ENCODE peak calls at places on chromosomes 12 and 14, in five cellular contexts. V, U, C, K and H are unnamed samples.

GRCh38 chr14:48193893-48194292 is 518.5 kb upstream of the MDGA2 start:
- DNase-seq in V (no peak), U (no peak), C (no peak), K (no peak), H (no peak)

GRCh38 chr12:65728913-65729793 is 95.1 kb upstream of the HMGA2 start:
- DNase-seq in V (no peak), U (no peak), C (no peak), K (peak), H (peak)

GRCh38 chr12:57836442-57837375 is 9.8 kb downstream of the CTDSP2 start:
- DNase-seq in V (no peak), U (no peak), C (no peak), K (no peak), H (peak)

GRCh38 chr14:77421241-77421640 is 2.1 kb downstream of the NOXRED1 start:
- DNase-seq in V (no peak), U (no peak), C (no peak), K (no peak), H (no peak)

GRCh38 chr12:21655594-21655993 is 2.0 kb downstream of the LDHB start:
- DNase-seq in V (no peak), U (no peak), C (no peak), K (no peak), H (no peak)

GRCh38 chr12:107568718-107569117 is 116.9 kb upstream of the PWP1 start:
- DNase-seq in V (no peak), U (no peak), C (no peak), K (no peak), H (no peak)

GRCh38 chr14:67641902-67642749 is 22.4 kb downstream of the ARG2 start:
- DNase-seq in V (no peak), U (no peak), C (no peak), K (no peak), H (no peak)

GRCh38 chr12:42862055-42862454 is 272.5 kb upstream of the PRICKLE1 start:
- DNase-seq in V (no peak), U (no peak), C (no peak), K (no peak), H (no peak)

GRCh38 chr12:126156806-126157574 is 1091.8 kb downstream of the AACS start:
- DNase-seq in V (no peak), U (peak), C (no peak), K (no peak), H (no peak)

GRCh38 chr14:50064993-50065392 is 51.4 kb downstream of the VCPKMT start:
- DNase-seq in V (peak), U (no peak), C (no peak), K (no peak), H (no peak)

GRCh38 chr12:3134526-3135135 is 57.5 kb downstream of the TSPAN9 start:
- DNase-seq in V (no peak), U (no peak), C (no peak), K (no peak), H (no peak)

DNA sequence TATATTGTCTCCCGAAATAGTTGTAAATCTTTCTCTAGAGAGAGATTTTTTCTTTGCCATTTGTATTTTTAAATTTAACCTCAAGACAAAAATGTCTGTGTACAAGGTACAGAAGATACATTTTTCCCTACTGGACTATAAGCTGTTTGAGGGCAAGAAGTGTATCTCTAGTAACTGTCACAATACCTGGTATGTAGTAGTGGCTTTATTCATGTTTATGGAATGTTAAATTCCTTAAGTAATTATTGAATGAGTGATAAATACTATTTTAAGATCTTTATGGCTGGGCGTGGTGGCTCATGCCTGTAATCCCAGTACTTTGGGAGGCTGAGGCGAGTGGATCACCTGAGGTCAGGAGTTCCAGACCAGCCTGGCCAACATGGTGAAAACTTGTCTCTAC is 24.4 kb upstream of the CDK17 start:
- DNase-seq in V (no peak), U (no peak), C (no peak), K (no peak), H (no peak)
- TF ChIP-seq SUZ12 in V (no peak), U (no peak), C (no peak), K (no peak), H (no peak)

DNA sequence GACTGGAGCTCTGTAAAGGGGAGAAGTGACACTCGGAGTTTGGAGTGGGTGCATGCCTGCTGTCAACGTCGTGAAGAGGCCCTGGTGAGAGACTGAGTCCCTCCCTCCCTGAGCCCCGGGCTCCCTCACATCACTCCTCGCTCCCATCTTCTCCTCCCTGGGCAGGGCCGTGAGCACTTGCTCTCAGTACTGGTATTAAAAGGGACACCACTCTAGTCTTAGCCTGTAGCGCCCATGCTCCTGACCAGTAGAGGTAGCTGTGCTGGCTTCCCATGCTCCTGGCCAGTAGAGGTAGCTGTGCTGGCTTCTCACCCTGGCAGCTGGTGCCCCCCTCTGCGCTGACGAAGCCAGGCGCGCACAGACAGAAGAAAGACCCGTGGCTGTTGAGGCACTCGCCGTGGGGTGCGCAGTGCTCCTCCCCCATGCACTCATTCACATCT is 14.7 kb downstream of the ISCA2 start:
- DNase-seq in V (no peak), U (no peak), C (peak), K (no peak), H (peak)
- TF ChIP-seq SUZ12 in V (no peak), U (no peak), C (no peak), K (no peak), H (no peak)

DNA sequence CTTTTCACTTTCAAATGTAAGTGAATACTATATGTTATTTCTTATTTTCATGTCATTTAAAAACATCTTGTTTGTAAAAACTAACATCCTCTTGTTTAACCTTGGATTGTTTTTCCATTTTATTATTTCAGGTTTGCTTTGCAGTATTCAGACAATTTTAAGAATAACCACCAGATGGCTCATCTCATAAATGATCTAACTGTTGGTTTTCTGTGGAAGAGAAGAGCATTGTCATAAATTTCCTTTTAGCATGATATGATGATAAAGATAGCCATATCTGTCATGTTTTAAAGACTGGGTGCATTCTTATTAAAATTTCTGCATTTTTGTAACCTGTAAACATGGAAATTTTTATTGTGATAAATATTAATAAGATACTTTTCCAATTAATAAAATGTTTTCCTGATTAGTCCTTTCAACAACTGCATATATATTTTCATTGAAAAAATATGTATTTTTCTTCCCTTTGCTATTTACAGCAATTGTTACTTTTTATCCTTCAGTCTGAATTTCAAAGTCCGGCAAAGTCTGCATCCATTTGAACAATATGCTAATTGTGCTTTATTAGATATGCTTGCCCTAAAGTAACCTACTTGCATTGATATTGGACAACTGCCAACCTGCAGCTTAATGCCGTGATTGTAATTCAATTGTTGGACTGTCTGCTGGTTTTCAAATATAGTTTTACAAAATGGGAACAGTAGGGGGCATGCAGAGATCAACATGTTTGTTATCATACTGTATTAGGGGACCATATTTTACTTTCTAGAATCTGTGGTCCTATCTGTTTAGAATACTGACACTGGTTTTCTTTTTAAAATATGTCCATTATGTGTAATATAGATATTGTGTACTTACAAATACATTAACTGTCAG is 163.4 kb downstream of the GARIN6 start:
- DNase-seq in V (no peak), U (no peak), C (peak), K (no peak), H (no peak)
- TF ChIP-seq SUZ12 in V (no peak), U (no peak), C (no peak), K (no peak), H (no peak)

GRCh38 chr14:23154876-23155587 is 28.4 kb downstream of the SLC7A8 start:
- DNase-seq in V (no peak), U (no peak), C (no peak), K (peak), H (no peak)

GRCh38 chr14:23159516-23159915 is 23.9 kb downstream of the SLC7A8 start:
- DNase-seq in V (no peak), U (no peak), C (no peak), K (no peak), H (no peak)

GRCh38 chr14:23151342-23151741 is 32.1 kb downstream of the SLC7A8 start:
- DNase-seq in V (no peak), U (no peak), C (no peak), K (no peak), H (no peak)

GRCh38 chr14:23149745-23150144 is 30.7 kb upstream of the CEBPE start:
- DNase-seq in V (no peak), U (no peak), C (no peak), K (no peak), H (no peak)

DNA sequence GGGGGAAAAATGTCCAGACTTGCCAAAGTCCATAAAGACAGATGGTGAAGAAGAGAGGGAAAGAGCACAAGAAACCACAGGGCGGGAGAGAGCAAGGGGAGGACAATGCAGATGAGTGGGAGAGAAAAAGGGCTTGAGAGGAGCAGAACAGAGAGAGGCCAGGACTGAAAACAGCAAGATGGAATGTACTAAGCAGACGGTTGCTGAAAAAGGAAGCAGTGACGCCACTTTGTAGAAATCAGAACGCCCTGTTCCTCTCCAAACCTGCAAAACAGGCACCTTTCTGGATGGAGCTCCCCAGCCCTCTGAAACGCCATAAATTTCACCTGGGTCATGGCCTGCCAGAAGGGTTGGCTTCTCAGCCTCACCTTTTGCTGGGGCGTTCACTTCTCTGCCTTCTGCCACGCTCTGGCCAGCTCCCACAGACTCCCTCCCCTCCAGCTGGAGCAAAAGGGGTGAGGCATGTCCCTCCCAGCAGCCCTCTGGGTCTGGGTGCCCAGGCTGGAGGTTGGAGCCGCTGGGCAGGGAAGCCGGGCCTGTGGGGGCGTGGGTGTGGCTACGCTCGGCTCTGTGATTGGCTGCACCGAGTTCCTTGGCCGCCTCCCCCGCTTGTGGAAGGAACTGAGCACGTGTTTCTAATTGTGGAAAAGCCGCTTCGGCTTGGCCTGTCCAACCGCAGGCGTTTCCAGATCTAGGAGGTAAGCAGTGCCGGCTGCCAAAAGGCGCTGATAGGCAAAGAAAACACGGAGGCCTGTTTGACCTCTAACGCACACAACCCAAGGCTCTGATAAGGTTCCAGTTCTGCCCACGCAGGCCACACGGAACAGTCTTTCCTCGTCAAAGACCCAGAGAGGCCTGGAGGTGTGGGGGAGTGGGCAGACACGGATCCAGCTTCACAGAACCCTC is 29.3 kb downstream of the SLC7A8 start:
- DNase-seq in V (no peak), U (no peak), C (no peak), K (no peak), H (peak)
- TF ChIP-seq SUZ12 in V (no peak), U (no peak), C (no peak), K (no peak), H (no peak)

DNA sequence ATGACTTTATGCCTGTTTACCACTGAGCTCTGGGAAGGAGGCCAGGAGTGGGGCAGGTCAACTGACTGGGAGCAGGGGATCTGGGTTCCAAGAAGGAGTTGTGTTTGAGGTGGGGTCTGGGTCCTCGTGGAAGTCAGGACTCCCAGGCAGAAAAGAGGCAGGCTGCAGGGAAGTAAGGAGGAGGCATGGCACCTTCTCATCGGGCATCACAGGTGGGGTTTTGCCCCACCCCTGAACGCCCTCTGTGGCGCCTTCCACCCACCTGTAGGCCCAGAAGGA is 386 bp downstream of the LTB4R2 start:
- DNase-seq in V (no peak), U (no peak), C (no peak), K (no peak), H (no peak)
- TF ChIP-seq SUZ12 in V (no peak), U (no peak), C (no peak), K (no peak), H (no peak)

GRCh38 chr12:47085815-47086252 is 6.1 kb upstream of the AMIGO2 start:
- DNase-seq in V (no peak), U (no peak), C (peak), K (no peak), H (no peak)
- TF ChIP-seq SUZ12 in V (no peak), U (no peak), C (no peak), K (no peak), H (no peak)

DNA sequence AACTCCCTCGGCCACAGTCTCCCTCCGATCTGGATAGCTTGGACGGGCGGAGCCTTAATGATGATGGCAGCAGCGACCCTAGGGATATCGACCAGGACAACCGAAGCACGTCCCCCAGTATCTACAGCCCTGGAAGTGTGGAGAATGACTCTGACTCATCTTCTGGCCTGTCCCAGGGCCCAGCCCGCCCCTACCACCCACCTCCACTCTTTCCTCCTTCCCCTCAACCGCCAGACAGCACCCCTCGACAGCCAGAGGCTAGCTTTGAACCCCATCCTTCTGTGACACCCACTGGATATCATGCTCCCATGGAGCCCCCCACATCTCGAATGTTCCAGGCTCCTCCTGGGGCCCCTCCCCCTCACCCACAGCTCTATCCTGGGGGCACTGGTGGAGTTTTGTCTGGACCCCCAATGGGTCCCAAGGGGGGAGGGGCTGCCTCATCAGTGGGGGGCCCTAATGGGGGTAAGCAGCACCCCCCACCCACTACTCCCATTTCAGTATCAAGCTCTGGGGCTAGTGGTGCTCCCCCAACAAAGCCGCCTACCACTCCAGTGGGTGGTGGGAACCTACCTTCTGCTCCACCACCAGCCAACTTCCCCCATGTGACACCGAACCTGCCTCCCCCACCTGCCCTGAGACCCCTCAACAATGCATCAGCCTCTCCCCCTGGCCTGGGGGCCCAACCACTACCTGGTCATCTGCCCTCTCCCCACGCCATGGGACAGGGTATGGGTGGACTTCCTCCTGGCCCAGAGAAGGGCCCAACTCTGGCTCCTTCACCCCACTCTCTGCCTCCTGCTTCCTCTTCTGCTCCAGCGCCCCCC is 7.9 kb upstream of the RNU7-1 start:
- DNase-seq in V (no peak), U (no peak), C (no peak), K (no peak), H (no peak)
- TF ChIP-seq SUZ12 in V (no peak), U (no peak), C (no peak), K (no peak), H (no peak)

GRCh38 chr12:28780096-28780495 is 369.0 kb upstream of the FAR2 start:
- DNase-seq in V (no peak), U (no peak), C (peak), K (no peak), H (no peak)
- TF ChIP-seq SUZ12 in V (no peak), U (no peak), C (no peak), K (no peak), H (no peak)

DNA sequence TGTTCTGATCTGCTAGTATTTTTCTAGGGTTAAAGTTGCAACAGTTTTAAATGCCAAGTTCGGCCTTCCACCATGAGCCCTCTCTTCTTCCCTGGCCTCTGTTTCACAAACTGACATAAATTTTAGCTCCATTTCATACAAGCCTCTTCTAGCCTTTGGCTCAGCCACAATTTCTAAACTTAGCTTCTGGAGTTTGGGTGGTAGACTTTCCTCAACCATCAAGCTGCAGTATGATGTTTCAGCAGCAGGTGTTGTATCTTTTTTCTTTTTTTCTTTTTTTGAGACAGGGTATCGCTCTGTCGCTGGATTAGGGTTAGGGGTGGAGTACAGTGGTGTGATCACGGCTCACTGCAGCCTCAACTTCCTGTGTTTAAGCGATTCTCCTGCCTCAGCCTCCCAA is 29.4 kb downstream of the SETD3 start:
- DNase-seq in V (no peak), U (no peak), C (no peak), K (no peak), H (no peak)
- TF ChIP-seq SUZ12 in V (no peak), U (no peak), C (no peak), K (no peak), H (no peak)

DNA sequence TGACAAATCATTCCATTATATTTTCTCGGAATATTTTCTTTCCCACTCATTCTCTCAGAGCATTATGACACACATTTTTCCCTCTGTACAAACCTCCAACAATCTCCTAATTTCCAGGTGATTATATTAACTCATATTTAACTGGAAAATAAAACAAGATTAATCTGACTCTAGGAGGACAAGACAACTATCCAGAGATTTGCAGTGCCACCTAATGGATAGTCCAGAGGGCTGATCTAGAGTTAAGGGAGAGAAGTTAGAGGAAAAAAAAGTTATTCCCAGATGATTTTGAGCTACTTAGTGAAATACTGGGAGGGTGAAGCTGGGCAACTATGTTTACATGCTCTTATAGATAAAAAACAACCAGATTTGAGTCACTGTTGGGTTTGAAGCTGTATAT is 161.7 kb downstream of the ALX1 start:
- DNase-seq in V (no peak), U (no peak), C (peak), K (no peak), H (no peak)
- TF ChIP-seq SUZ12 in V (no peak), U (no peak), C (no peak), K (no peak), H (no peak)